ENCODE peak calls at places on chromosomes 2 and 18, in ten cellular contexts. J is brain microvascular endothelial cell, D is astrocyte of the spinal cord, T is mesothelial cell of epicardium, R is uterus, W is spleen, U is coronary artery, E is HFFc6, Y is HL-60, I is pancreas. F is an unnamed sample.

GRCh38 chr2:17539993-17540812 is at the start of gene VSNL1:
- DNase-seq in J (peak; percentile 80), D (peak; percentile 94), T (peak; percentile 97), R (peak; percentile 80), W (peak; percentile 67), U (no peak), E (no peak), Y (no peak), I (peak; percentile 87), F (no peak)

GRCh38 chr2:97704989-97705388 is 8.4 kb upstream of the ZAP70 start:
- DNase-seq in J (no peak), D (no peak), T (peak; percentile 25), R (no peak), W (no peak), U (peak; percentile 65), E (no peak), Y (no peak), I (peak; percentile 22), F (peak; percentile 40)

GRCh38 chr2:1731512-1731962 is 12.8 kb downstream of the PXDN start:
- DNase-seq in J (no peak), D (peak; percentile 93), T (no peak), R (peak; percentile 29), W (no peak), U (peak; percentile 75), E (no peak), Y (no peak), I (no peak), F (peak; percentile 68)

GRCh38 chr2:135662088-135662487 is 79.6 kb upstream of the UBXN4 start:
- DNase-seq in J (peak; percentile 79), D (peak; percentile 36), T (no peak), R (no peak), W (no peak), U (no peak), E (peak; percentile 19), Y (no peak), I (no peak), F (no peak)

GRCh38 chr2:240429341-240429871 is 6.1 kb upstream of the GPC1 start:
- DNase-seq in J (no peak), D (no peak), T (no peak), R (no peak), W (no peak), U (peak; percentile 71), E (no peak), Y (no peak), I (peak; percentile 42), F (no peak)

GRCh38 chr2:237427807-237428506 is 14.0 kb upstream of the COL6A3 start:
- DNase-seq in J (no peak), D (no peak), T (no peak), R (no peak), W (no peak), U (no peak), E (no peak), Y (no peak), I (no peak), F (no peak)

GRCh38 chr2:18514838-18515461 is 45.5 kb downstream of the RDH14 start:
- DNase-seq in J (no peak), D (peak; percentile 26), T (no peak), R (no peak), W (no peak), U (no peak), E (no peak), Y (no peak), I (no peak), F (no peak)

GRCh38 chr2:79393806-79394484 is 118.9 kb upstream of the CTNNA2 start:
- DNase-seq in J (no peak), D (peak; percentile 5), T (no peak), R (peak; percentile 20), W (no peak), U (no peak), E (no peak), Y (no peak), I (no peak), F (no peak)

GRCh38 chr2:62505649-62506420 is at the start of gene TMEM17:
- DNase-seq in J (peak; percentile 81), D (peak; percentile 90), T (peak; percentile 90), R (peak; percentile 95), W (peak; percentile 90), U (peak; percentile 95), E (peak; percentile 85), Y (peak; percentile 84), I (peak; percentile 93), F (peak; percentile 96)

GRCh38 chr2:173648816-173649215 is 294.1 kb downstream of the CDCA7 start:
- DNase-seq in J (no peak), D (no peak), T (no peak), R (no peak), W (no peak), U (no peak), E (no peak), Y (no peak), I (no peak), F (no peak)

GRCh38 chr2:233179848-233180368 is 71.6 kb upstream of the ATG16L1 start:
- DNase-seq in J (no peak), D (no peak), T (no peak), R (no peak), W (no peak), U (no peak), E (no peak), Y (no peak), I (no peak), F (no peak)

GRCh38 chr2:129741623-129742022 is 237.8 kb upstream of the RAB6C start:
- DNase-seq in J (no peak), D (no peak), T (no peak), R (no peak), W (no peak), U (no peak), E (no peak), Y (no peak), I (no peak), F (peak; percentile 59)

DNA sequence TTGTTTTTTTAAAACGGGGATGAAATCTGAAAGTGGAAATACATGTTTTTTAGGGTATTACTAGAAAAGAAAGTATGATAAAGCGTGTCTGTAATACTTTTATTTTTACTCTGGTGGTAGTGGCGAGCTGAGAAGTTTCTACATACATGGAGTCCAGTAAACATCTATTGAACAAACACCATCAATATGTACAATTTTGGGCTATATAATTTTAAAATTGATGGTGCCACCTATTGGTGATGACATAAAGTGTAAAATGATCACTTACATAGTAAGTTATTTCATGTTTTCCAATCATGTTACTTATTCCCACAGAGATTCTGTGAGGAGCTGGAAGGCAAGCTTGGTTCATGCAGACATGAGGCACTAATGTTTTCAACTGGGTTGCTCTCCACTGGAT is 31.5 kb upstream of the NFE2L2 start:
- DNase-seq in J (no peak), D (peak; percentile 59), T (no peak), R (no peak), W (no peak), U (no peak), E (peak; percentile 16), Y (no peak), I (no peak), F (no peak)
- TF ChIP-seq CTCF in J (peak; percentile 16), D (peak; percentile 30), T (no peak), R (no peak), W (peak; percentile 50), U (no peak), E (peak; percentile 74), Y (peak; percentile 0), I (no peak), F (peak; percentile 81)

DNA sequence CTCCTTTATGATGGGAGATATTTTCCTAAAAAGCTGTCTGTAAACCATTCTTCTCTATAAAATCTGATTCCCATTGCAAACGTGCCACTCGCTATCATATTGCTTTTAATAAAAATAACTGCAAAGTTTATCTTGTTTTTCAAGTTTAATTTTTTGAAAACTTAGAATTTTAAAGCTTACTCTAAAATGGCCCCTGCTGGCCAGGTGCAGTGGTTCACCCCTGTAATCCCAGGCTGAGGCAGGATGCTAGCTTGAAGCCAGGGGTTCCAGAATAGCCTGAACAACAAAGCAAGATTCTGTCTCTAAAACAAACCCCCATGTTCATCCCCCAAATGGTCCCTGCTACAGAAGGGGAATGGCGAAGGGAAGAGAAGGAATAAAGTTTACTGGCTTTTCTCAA is 25.6 kb downstream of the CNRIP1 start:
- DNase-seq in J (no peak), D (no peak), T (no peak), R (no peak), W (no peak), U (no peak), E (no peak), Y (no peak), I (no peak), F (no peak)
- TF ChIP-seq CTCF in J (peak; percentile 18), D (no peak), T (no peak), R (no peak), W (no peak), U (no peak), E (peak; percentile 40), Y (no peak), I (no peak), F (no peak)

DNA sequence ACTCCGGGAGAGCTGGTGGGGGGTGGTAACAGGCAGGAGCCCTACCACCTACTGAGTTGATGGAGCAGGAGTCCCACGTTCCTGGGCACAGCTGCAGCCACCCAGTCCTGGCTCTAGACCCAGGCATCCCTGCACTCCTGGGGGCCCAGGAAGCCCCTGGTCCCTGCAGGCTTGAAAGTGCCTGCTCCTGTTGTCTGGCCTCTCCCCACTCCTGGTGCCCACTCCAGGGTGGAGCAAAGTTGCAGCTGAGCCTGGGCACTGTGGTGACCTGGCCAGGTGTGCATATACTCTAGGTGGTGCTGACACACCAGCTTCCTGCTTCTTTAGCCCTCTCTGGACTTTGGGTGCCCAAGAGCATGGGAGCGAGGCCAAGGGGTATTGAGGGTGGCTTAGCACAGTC is 119.0 kb upstream of the SLC38A11 start:
- DNase-seq in J (no peak), D (no peak), T (no peak), R (no peak), W (no peak), U (no peak), E (no peak), Y (no peak), I (no peak), F (no peak)
- TF ChIP-seq CTCF in J (no peak), D (no peak), T (no peak), R (no peak), W (no peak), U (no peak), E (no peak), Y (no peak), I (no peak), F (no peak)

GRCh38 chr18:68919900-68920299 is 122.0 kb downstream of the CCDC102B start:
- DNase-seq in J (no peak), D (no peak), T (no peak), R (no peak), W (no peak), U (no peak), E (no peak), Y (no peak), I (no peak), F (no peak)

GRCh38 chr18:68928762-68929675 is 131.1 kb downstream of the CCDC102B start:
- DNase-seq in J (no peak), D (no peak), T (no peak), R (no peak), W (no peak), U (no peak), E (no peak), Y (no peak), I (no peak), F (no peak)

GRCh38 chr18:68922392-68922791 is 124.5 kb downstream of the CCDC102B start:
- DNase-seq in J (no peak), D (no peak), T (no peak), R (no peak), W (no peak), U (no peak), E (no peak), Y (no peak), I (no peak), F (no peak)

DNA sequence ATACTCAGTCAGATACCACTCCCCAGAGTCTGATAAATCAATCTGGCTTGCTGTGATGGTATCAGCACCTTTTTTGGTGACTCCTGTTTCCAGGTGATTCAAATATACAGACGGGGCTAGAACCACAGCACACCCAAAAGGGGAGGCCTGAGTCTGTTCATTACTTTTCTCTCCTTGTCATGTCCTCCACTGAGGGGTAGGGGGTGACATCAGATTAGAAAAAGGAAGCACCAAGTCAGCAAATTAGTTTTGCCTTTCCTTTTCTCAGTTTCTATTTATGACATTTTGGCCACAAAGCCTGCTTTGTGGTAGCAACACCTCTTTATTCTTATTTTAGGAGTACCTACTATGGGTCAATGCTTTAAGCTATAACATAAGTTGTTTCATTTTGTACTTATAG is 127.4 kb downstream of the CCDC102B start:
- DNase-seq in J (no peak), D (peak; percentile 1), T (no peak), R (no peak), W (no peak), U (no peak), E (no peak), Y (no peak), I (no peak), F (no peak)
- TF ChIP-seq CTCF in J (peak; percentile 55), D (peak; percentile 35), T (no peak), R (no peak), W (no peak), U (no peak), E (no peak), Y (no peak), I (no peak), F (peak; percentile 67)

F was measured in chondrocyte.